ENCODE peak calls at places on chromosomes 4 and X, in seven cellular contexts. U is fibroblast of the aortic adventitia, V is AG09309, O is A673, F is heart right ventricle, M is cardiac muscle cell, Q is PC-3. L is an unnamed sample.

GRCh38 chrX:119266364-119266995 is 30.4 kb downstream of the PGRMC1 start:
- DNase-seq in O (peak), U (peak), V (no peak), F (no peak), Q (peak), M (peak), L (peak)

GRCh38 chr4:168540865-168541607 is 44.2 kb downstream of the PALLD start:
- DNase-seq in Q (peak), O (no peak), F (no peak), U (peak), V (peak), M (no peak), L (peak)

GRCh38 chr4:110164251-110164650 is 34.2 kb downstream of the ELOVL6 start:
- DNase-seq in Q (peak), O (no peak), V (peak), U (peak), M (peak), F (no peak), L (no peak)

GRCh38 chr4:47032405-47033106 is 1.2 kb downstream of the GABRB1 start:
- DNase-seq in U (peak), M (peak), F (peak), V (no peak), O (peak), Q (no peak), L (peak)

GRCh38 chrX:72351606-72352338 is 46.1 kb upstream of the CITED1 start:
- DNase-seq in F (no peak), V (peak), M (peak), U (peak), O (no peak), Q (no peak), L (no peak)

GRCh38 chrX:153477039-153477438 is 6.7 kb upstream of the HAUS7 start:
- DNase-seq in U (peak), Q (no peak), M (peak), O (peak), V (no peak), F (no peak), L (peak)

GRCh38 chr4:25844957-25845712 is 17.7 kb downstream of the SEL1L3 start:
- DNase-seq in Q (no peak), F (no peak), U (no peak), V (no peak), M (no peak), O (no peak), L (no peak)

GRCh38 chr4:159268607-159269006 is 165.7 kb downstream of the RAPGEF2 start:
- DNase-seq in U (peak), Q (no peak), O (no peak), V (no peak), F (no peak), M (no peak), L (no peak)

GRCh38 chrX:77432998-77433397 is 14.2 kb upstream of the FGF16 start:
- DNase-seq in Q (no peak), O (no peak), V (no peak), M (no peak), F (no peak), U (no peak), L (no peak)

GRCh38 chr4:140238353-140239041 is 84.5 kb upstream of the MAML3 start:
- DNase-seq in M (peak), O (peak), Q (no peak), F (peak), U (peak), V (no peak), L (peak)

GRCh38 chr4:52869656-52870055 is 7.5 kb downstream of the RASL11B start:
- DNase-seq in V (no peak), U (no peak), Q (no peak), O (no peak), F (no peak), M (no peak), L (no peak)

GRCh38 chrX:53682885-53683555 is 3.5 kb downstream of the HUWE1 start:
- DNase-seq in Q (peak), U (peak), M (peak), O (peak), F (no peak), V (no peak), L (peak)

GRCh38 chr4:123488916-123489315 is 92.3 kb downstream of the SPRY1 start:
- DNase-seq in Q (peak), M (peak), F (no peak), U (peak), O (peak), V (no peak), L (peak)

GRCh38 chrX:125203737-125204578 is 115.7 kb upstream of the TEX13C start:
- DNase-seq in M (no peak), U (no peak), V (no peak), Q (peak), O (peak), F (peak), L (no peak)

GRCh38 chr4:11106190-11106589 is 322.5 kb downstream of the HS3ST1 start:
- DNase-seq in V (no peak), F (no peak), U (peak), O (no peak), Q (peak), M (peak), L (peak)

GRCh38 chrX:101260435-101260834 is 30.7 kb downstream of the TAF7L start:
- DNase-seq in M (peak), O (no peak), Q (peak), F (no peak), U (peak), V (no peak), L (peak)

GRCh38 chr4:81688085-81688484 is 216.4 kb upstream of the RASGEF1B start:
- DNase-seq in U (peak), V (no peak), O (no peak), M (peak), Q (peak), F (no peak), L (peak)
- TF ChIP-seq CTCF in U (peak), V (no peak), O (peak), M (peak), Q (peak), F (no peak), L (no peak)

GRCh38 chrX:11386001-11386523 is 92.8 kb downstream of the AMELX start:
- DNase-seq in M (peak), V (peak), F (no peak), Q (peak), O (no peak), U (peak), L (peak)

GRCh38 chrX:11376163-11376562 is 83.0 kb downstream of the AMELX start:
- DNase-seq in Q (no peak), M (no peak), O (no peak), F (no peak), U (no peak), V (no peak), L (no peak)

GRCh38 chrX:11380187-11380586 is 87.0 kb downstream of the AMELX start:
- DNase-seq in F (no peak), U (peak), M (no peak), V (no peak), Q (peak), O (no peak), L (peak)

GRCh38 chrX:11382935-11383334 is 89.7 kb downstream of the AMELX start:
- DNase-seq in O (no peak), Q (peak), F (no peak), M (no peak), U (no peak), V (no peak), L (no peak)

GRCh38 chrX:11381464-11381863 is 88.3 kb downstream of the AMELX start:
- DNase-seq in V (peak), O (peak), Q (peak), U (peak), F (no peak), M (peak), L (peak)
- TF ChIP-seq CTCF in V (peak), O (peak), Q (peak), U (peak), F (no peak), M (peak), L (peak)

DNA sequence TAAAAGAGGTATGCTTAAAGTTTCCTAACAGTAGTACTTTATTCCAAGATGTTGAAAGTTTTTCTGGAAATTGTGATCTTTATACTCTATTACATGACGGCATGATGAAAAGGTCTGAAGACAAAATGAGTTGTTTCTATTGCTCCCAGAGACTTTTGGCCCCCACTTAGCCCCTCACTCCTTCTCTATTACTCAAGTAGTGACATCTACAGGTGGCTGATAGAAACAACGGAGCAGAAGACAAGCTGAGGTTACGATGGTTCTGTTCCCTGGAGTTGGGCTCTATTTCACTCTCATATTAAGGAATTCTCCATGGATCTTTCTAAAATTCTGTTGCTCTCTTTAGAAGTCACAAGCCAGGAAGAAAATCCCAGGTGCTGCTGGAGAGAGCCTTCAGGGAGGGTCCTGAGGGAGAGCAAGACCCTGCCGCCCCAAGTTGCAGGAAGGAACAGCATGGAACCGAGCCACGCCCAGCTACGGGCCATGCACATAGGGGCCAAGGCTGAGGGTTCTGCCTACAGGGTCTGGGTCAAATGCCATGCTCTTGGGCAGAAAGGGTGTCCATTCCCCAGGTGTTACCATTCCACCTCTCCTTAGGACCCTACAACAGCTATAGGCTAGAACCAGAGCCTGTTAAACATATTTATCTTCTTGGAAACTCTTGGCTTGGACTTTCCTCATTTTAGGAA is 22.7 kb downstream of the RPL9 start:
- DNase-seq in Q (no peak), O (no peak), M (no peak), U (peak), F (no peak), V (no peak), L (no peak)
- TF ChIP-seq CTCF in Q (peak), O (peak), M (no peak), U (peak), F (no peak), V (peak), L (peak)

GRCh38 chrX:144219035-144219434 is 335.2 kb downstream of the UBE2NL start:
- DNase-seq in M (peak), V (no peak), Q (peak), U (no peak), O (no peak), F (no peak), L (peak)
- TF ChIP-seq CTCF in M (no peak), V (no peak), Q (peak), U (no peak), O (no peak), F (no peak), L (no peak)

GRCh38 chrX:132043977-132044376 is 20.9 kb downstream of the STK26 start:
- DNase-seq in M (no peak), Q (no peak), O (no peak), V (no peak), U (no peak), F (no peak), L (no peak)
- TF ChIP-seq CTCF in M (no peak), Q (no peak), O (no peak), V (no peak), U (no peak), F (no peak), L (no peak)

DNA sequence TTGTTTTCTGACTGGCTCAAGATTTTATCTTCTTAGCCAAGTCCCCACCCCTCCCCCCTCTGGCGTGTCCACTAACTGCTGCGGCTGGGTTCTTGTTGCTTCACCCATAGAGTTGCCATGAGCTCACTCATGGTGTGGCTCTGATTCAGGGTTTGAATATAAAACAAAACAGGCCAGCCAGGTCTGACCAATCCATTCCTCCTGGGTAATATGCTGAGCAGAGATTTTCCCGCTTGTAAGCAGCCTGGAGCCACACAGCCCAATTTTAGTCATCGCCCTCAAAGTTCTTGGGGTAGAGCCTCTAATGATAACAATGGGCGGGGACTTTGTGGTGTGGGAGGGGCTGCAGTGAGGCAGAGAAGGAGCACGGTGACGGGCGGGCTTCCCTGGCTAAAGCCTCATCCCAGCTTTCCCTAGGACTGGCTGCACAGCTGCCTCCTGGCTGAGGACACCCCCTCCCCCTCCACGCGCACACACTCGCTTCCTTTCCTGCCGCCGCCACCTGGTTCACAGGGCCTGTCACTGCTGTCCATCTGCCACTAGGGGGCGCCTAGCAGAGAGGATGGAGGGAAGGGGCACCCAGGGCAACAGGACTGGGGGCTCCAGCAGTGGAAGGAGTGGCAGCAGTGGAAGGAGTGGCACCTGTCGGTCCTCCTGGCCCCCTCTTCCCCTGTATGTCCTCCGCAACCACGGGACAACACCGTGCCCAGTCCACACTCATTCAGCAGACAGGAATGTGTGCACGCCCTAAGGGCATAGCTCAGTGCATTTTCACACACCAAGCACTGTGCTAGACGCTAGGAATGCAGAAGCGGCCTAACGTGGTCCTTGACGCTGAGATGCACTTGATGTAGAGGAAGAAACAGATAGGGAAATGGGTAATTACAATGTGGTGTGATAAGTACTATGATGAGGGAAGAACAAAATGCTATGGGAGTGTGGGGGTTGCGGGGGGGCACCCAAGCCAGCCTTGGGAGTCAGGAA is 26.8 kb downstream of the PRPS1 start:
- DNase-seq in Q (peak), V (peak), F (peak), O (peak), U (peak), M (peak), L (peak)
- TF ChIP-seq CTCF in Q (peak), V (peak), F (peak), O (peak), U (peak), M (peak), L (peak)

GRCh38 chrX:5233830-5234229 is 994.8 kb downstream of the NLGN4X start:
- DNase-seq in Q (no peak), V (no peak), F (no peak), U (no peak), M (no peak), O (no peak), L (no peak)

GRCh38 chrX:5236749-5237148 is 991.9 kb downstream of the NLGN4X start:
- DNase-seq in Q (no peak), M (no peak), O (peak), U (no peak), F (no peak), V (no peak), L (no peak)

GRCh38 chrX:5236096-5236495 is 992.6 kb downstream of the NLGN4X start:
- DNase-seq in M (no peak), F (no peak), Q (peak), U (no peak), O (peak), V (no peak), L (peak)
- TF ChIP-seq CTCF in M (no peak), F (no peak), Q (peak), U (no peak), O (peak), V (no peak), L (peak)